ENCODE peak calls at places on chromosomes 7 and 10, in six cellular contexts. One of them, this sample, is unnamed.

GRCh38 chr10:71241899-71242620 is 29.7 kb downstream of the UNC5B start:
- DNase-seq in WTC11: no peak
- DNase-seq in endothelial cell of umbilical vein: peak
- DNase-seq in A549: no peak
- DNase-seq in HepG2: no peak
- DNase-seq in H1: no peak
- DNase-seq in this sample: no peak

GRCh38 chr10:72834183-72834825 is 59.2 kb upstream of the OIT3 start:
- DNase-seq in WTC11: peak
- DNase-seq in endothelial cell of umbilical vein: peak
- DNase-seq in A549: peak
- DNase-seq in HepG2: peak
- DNase-seq in H1: peak
- DNase-seq in this sample: peak

GRCh38 chr7:123537026-123537642 is 2.7 kb upstream of the IQUB start:
- DNase-seq in WTC11: no peak
- DNase-seq in endothelial cell of umbilical vein: peak
- DNase-seq in A549: no peak
- DNase-seq in HepG2: peak
- DNase-seq in H1: no peak
- DNase-seq in this sample: peak

GRCh38 chr7:71682841-71683341 is 550.9 kb downstream of the GALNT17 start:
- DNase-seq in WTC11: peak
- DNase-seq in endothelial cell of umbilical vein: no peak
- DNase-seq in A549: no peak
- DNase-seq in HepG2: no peak
- DNase-seq in H1: peak
- DNase-seq in this sample: no peak

GRCh38 chr10:37552881-37553280 is 304.5 kb downstream of the ZNF248 start:
- DNase-seq in WTC11: no peak
- DNase-seq in endothelial cell of umbilical vein: no peak
- DNase-seq in A549: no peak
- DNase-seq in HepG2: no peak
- DNase-seq in H1: no peak
- DNase-seq in this sample: no peak

GRCh38 chr7:104059103-104059502 is 69.6 kb upstream of the RELN start:
- DNase-seq in WTC11: no peak
- DNase-seq in endothelial cell of umbilical vein: no peak
- DNase-seq in A549: no peak
- DNase-seq in HepG2: peak
- DNase-seq in H1: no peak
- DNase-seq in this sample: no peak

GRCh38 chr10:118698421-118698820 is 56.3 kb downstream of the CACUL1 start:
- DNase-seq in WTC11: no peak
- DNase-seq in endothelial cell of umbilical vein: peak
- DNase-seq in A549: peak
- DNase-seq in HepG2: peak
- DNase-seq in H1: no peak
- DNase-seq in this sample: peak

GRCh38 chr10:122277737-122278136 is 6.6 kb downstream of the BTBD16 start:
- DNase-seq in WTC11: no peak
- DNase-seq in endothelial cell of umbilical vein: no peak
- DNase-seq in A549: no peak
- DNase-seq in HepG2: no peak
- DNase-seq in H1: no peak
- DNase-seq in this sample: no peak

GRCh38 chr7:69597278-69598076 is 798 bp upstream of the AUTS2 start:
- DNase-seq in WTC11: peak
- DNase-seq in endothelial cell of umbilical vein: peak
- DNase-seq in A549: peak
- DNase-seq in HepG2: no peak
- DNase-seq in H1: no peak
- DNase-seq in this sample: no peak

GRCh38 chr10:80493482-80494021 is 39.4 kb downstream of the TSPAN14 start:
- DNase-seq in WTC11: no peak
- DNase-seq in endothelial cell of umbilical vein: no peak
- DNase-seq in A549: no peak
- DNase-seq in HepG2: peak
- DNase-seq in H1: no peak
- DNase-seq in this sample: peak

GRCh38 chr7:28293529-28293835 is 112.9 kb upstream of the JAZF1 start:
- DNase-seq in WTC11: no peak
- DNase-seq in endothelial cell of umbilical vein: no peak
- DNase-seq in A549: no peak
- DNase-seq in HepG2: no peak
- DNase-seq in H1: no peak
- DNase-seq in this sample: no peak

GRCh38 chr7:44073664-44074348 is 8.4 kb upstream of the PGAM2 start:
- DNase-seq in WTC11: peak
- DNase-seq in endothelial cell of umbilical vein: peak
- DNase-seq in A549: no peak
- DNase-seq in HepG2: no peak
- DNase-seq in H1: no peak
- DNase-seq in this sample: no peak

GRCh38 chr7:35975851-35976454 is 175.1 kb downstream of the SEPTIN7 start:
- DNase-seq in WTC11: no peak
- DNase-seq in endothelial cell of umbilical vein: peak
- DNase-seq in A549: no peak
- DNase-seq in HepG2: peak
- DNase-seq in H1: peak
- DNase-seq in this sample: peak

GRCh38 chr10:123021517-123021916 is 12.7 kb downstream of the ACADSB start:
- DNase-seq in WTC11: no peak
- DNase-seq in endothelial cell of umbilical vein: peak
- DNase-seq in A549: no peak
- DNase-seq in HepG2: peak
- DNase-seq in H1: no peak
- DNase-seq in this sample: no peak

GRCh38 chr7:131106681-131107342 is 220.9 kb upstream of the MKLN1 start:
- DNase-seq in WTC11: peak
- DNase-seq in endothelial cell of umbilical vein: no peak
- DNase-seq in A549: no peak
- DNase-seq in HepG2: no peak
- DNase-seq in H1: no peak
- DNase-seq in this sample: peak

GRCh38 chr10:73999703-74000102 is 1.8 kb downstream of the VCL start:
- DNase-seq in WTC11: no peak
- DNase-seq in endothelial cell of umbilical vein: peak
- DNase-seq in A549: no peak
- DNase-seq in HepG2: peak
- DNase-seq in H1: no peak
- DNase-seq in this sample: no peak

GRCh38 chr7:2641406-2642393 is 9.9 kb downstream of the TTYH3 start:
- DNase-seq in WTC11: peak
- DNase-seq in endothelial cell of umbilical vein: peak
- DNase-seq in A549: no peak
- DNase-seq in HepG2: peak
- DNase-seq in H1: no peak
- DNase-seq in this sample: no peak

GRCh38 chr10:104286939-104287338 is 18.0 kb downstream of the GSTO2 start:
- DNase-seq in WTC11: no peak
- DNase-seq in endothelial cell of umbilical vein: no peak
- DNase-seq in A549: no peak
- DNase-seq in HepG2: peak
- DNase-seq in H1: no peak
- DNase-seq in this sample: no peak

GRCh38 chr10:69721690-69722310 is 79.9 kb upstream of the COL13A1 start:
- DNase-seq in WTC11: no peak
- DNase-seq in endothelial cell of umbilical vein: peak
- DNase-seq in A549: no peak
- DNase-seq in HepG2: no peak
- DNase-seq in H1: no peak
- DNase-seq in this sample: no peak

GRCh38 chr10:87740232-87740631 is 77.8 kb downstream of the ATAD1 start:
- DNase-seq in WTC11: no peak
- DNase-seq in endothelial cell of umbilical vein: no peak
- DNase-seq in A549: no peak
- DNase-seq in HepG2: peak
- DNase-seq in H1: no peak
- DNase-seq in this sample: no peak

GRCh38 chr10:104456817-104457657 is 103.4 kb downstream of the CFAP58 start:
- DNase-seq in WTC11: no peak
- DNase-seq in endothelial cell of umbilical vein: no peak
- DNase-seq in A549: no peak
- DNase-seq in HepG2: no peak
- DNase-seq in H1: no peak
- DNase-seq in this sample: no peak

GRCh38 chr10:102814873-102815661 is 22.1 kb downstream of the CYP17A1 start:
- DNase-seq in WTC11: no peak
- DNase-seq in endothelial cell of umbilical vein: peak
- DNase-seq in A549: no peak
- DNase-seq in HepG2: peak
- DNase-seq in H1: no peak
- DNase-seq in this sample: no peak

GRCh38 chr10:28668363-28669226 is 8.7 kb upstream of the BAMBI start:
- DNase-seq in WTC11: peak
- DNase-seq in endothelial cell of umbilical vein: peak
- DNase-seq in A549: peak
- DNase-seq in HepG2: no peak
- DNase-seq in H1: no peak
- DNase-seq in this sample: peak

GRCh38 chr10:133197786-133198185 is 32.2 kb upstream of the UTF1 start:
- DNase-seq in WTC11: no peak
- DNase-seq in endothelial cell of umbilical vein: no peak
- DNase-seq in A549: no peak
- DNase-seq in HepG2: no peak
- DNase-seq in H1: no peak
- DNase-seq in this sample: no peak

GRCh38 chr10:11684717-11685645 is 57.2 kb upstream of the ECHDC3 start:
- DNase-seq in WTC11: no peak
- DNase-seq in endothelial cell of umbilical vein: peak
- DNase-seq in A549: peak
- DNase-seq in HepG2: no peak
- DNase-seq in H1: peak
- DNase-seq in this sample: peak

GRCh38 chr10:11687779-11688447 is 54.3 kb upstream of the ECHDC3 start:
- DNase-seq in WTC11: no peak
- DNase-seq in endothelial cell of umbilical vein: no peak
- DNase-seq in A549: no peak
- DNase-seq in HepG2: no peak
- DNase-seq in H1: no peak
- DNase-seq in this sample: no peak

GRCh38 chr10:11683529-11684320 is 58.5 kb upstream of the ECHDC3 start:
- DNase-seq in WTC11: no peak
- DNase-seq in endothelial cell of umbilical vein: no peak
- DNase-seq in A549: no peak
- DNase-seq in HepG2: peak
- DNase-seq in H1: no peak
- DNase-seq in this sample: no peak

GRCh38 chr10:11687357-11687771 is 54.8 kb upstream of the ECHDC3 start:
- DNase-seq in WTC11: no peak
- DNase-seq in endothelial cell of umbilical vein: no peak
- DNase-seq in A549: no peak
- DNase-seq in HepG2: no peak
- DNase-seq in H1: no peak
- DNase-seq in this sample: no peak

GRCh38 chr10:11685787-11686218 is 56.4 kb upstream of the ECHDC3 start:
- DNase-seq in WTC11: no peak
- DNase-seq in endothelial cell of umbilical vein: peak
- DNase-seq in A549: no peak
- DNase-seq in HepG2: peak
- DNase-seq in H1: no peak
- DNase-seq in this sample: peak
- TF ChIP-seq JUN in WTC11: no peak
- TF ChIP-seq JUN in endothelial cell of umbilical vein: no peak
- TF ChIP-seq JUN in A549: no peak
- TF ChIP-seq JUN in HepG2: no peak
- TF ChIP-seq JUN in H1: no peak
- TF ChIP-seq JUN in this sample: no peak

DNA sequence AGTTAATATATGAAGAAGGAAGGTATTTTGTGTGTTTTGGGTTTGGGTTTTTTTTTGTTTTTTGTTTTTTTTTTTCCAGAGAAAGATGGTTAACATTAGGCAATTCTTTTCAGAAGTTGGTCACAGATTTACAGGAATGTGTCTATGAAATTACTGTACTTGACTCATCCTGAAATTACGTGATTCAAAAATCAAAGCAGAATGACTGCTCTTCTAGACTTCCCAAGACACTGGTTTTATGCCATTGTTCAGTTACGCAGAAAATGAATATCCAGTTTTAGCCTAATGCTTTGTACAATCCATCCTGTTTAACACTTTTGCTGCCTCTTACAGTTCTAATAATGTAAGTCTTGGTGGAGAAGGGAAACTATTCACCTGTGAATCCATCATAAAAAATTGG is 39.7 kb upstream of the CELF2 start:
- DNase-seq in WTC11: no peak
- DNase-seq in endothelial cell of umbilical vein: no peak
- DNase-seq in A549: no peak
- DNase-seq in HepG2: no peak
- DNase-seq in H1: no peak
- DNase-seq in this sample: no peak
- TF ChIP-seq JUN in WTC11: no peak
- TF ChIP-seq JUN in endothelial cell of umbilical vein: no peak
- TF ChIP-seq JUN in A549: no peak
- TF ChIP-seq JUN in HepG2: no peak
- TF ChIP-seq JUN in H1: no peak
- TF ChIP-seq JUN in this sample: no peak

GRCh38 chr7:23715099-23715498 is 5.1 kb downstream of the STK31 start:
- DNase-seq in WTC11: no peak
- DNase-seq in endothelial cell of umbilical vein: no peak
- DNase-seq in A549: no peak
- DNase-seq in HepG2: no peak
- DNase-seq in H1: no peak
- DNase-seq in this sample: no peak
- TF ChIP-seq JUN in WTC11: no peak
- TF ChIP-seq JUN in endothelial cell of umbilical vein: no peak
- TF ChIP-seq JUN in A549: no peak
- TF ChIP-seq JUN in HepG2: no peak
- TF ChIP-seq JUN in H1: no peak
- TF ChIP-seq JUN in this sample: no peak

DNA sequence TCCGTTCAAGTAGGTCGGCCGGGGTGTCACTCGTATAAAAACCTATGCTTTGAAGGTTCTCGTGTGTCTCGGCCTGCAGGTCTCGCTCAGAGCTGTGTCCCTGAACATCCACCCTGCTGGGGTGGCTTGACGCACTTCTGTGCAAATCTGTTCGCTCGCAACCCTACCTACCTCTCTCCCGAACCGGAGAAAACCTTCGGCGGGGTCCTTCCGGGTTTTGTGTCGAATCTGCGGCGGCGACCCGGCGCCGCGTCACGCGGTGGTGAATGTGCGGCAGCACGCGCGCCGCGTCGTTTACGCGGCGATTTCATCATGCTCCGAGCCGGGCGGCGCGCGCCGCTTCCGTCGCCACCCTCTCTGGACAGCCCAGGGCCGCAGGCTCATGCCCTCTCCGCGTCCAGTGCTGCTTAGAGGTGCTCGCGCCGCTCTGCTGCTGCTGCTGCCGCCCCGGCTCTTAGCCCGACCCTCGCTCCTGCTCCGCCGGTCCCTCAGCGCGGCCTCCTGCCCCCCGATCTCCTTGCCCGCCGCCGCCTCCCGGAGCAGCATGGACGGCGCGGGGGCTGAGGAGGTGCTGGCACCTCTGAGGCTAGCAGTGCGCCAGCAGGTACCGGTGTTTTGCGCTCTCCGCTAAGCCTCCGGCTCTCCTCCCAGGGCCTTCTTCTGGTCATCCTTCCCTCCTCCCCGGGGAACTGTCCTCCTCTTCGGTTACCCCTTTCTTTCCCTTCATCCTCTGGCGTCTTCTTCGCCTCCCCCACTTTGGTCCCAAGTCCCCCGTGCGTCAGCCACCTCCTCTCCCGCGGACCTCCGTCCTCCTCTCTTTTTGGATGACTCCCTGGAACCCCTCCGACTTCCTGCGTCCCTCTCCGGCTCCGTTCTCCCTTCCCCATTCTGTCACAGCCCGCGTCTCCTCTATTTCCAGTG is at the start of gene GARS1:
- DNase-seq in WTC11: peak
- DNase-seq in endothelial cell of umbilical vein: peak
- DNase-seq in A549: peak
- DNase-seq in HepG2: peak
- DNase-seq in H1: peak
- DNase-seq in this sample: peak
- TF ChIP-seq JUN in WTC11: peak
- TF ChIP-seq JUN in endothelial cell of umbilical vein: no peak
- TF ChIP-seq JUN in A549: peak
- TF ChIP-seq JUN in HepG2: peak
- TF ChIP-seq JUN in H1: no peak
- TF ChIP-seq JUN in this sample: no peak